ENCODE peak calls at places on chromosomes 1 and 21, in four cellular contexts. T is neural progenitor cell, V is fibroblast of lung, Q is right lobe of liver. L is an unnamed sample.

GRCh38 chr1:22154063-22154462 is 11.2 kb upstream of the WNT4 start:
- DNase-seq in T (no peak), Q (no peak), V (no peak), L (no peak)

GRCh38 chr1:205652984-205653383 is 21.2 kb upstream of the ELK4 start:
- DNase-seq in V (no peak), T (no peak), Q (no peak), L (no peak)

GRCh38 chr1:244835276-244836134 is at the start of gene COX20:
- DNase-seq in Q (peak; percentile 91), V (peak; percentile 87), T (peak; percentile 97), L (peak; percentile 93)

GRCh38 chr1:206000641-206001339 is 2.4 kb downstream of the RAB7B start:
- DNase-seq in T (no peak), Q (no peak), V (peak; percentile 81), L (no peak)

GRCh38 chr1:12063141-12064072 is at the start of gene TNFRSF8:
- DNase-seq in Q (no peak), V (peak; percentile 50), T (peak; percentile 33), L (no peak)

GRCh38 chr1:55478742-55479141 is 263.6 kb upstream of the USP24 start:
- DNase-seq in T (peak; percentile 32), Q (no peak), V (peak; percentile 40), L (no peak)

GRCh38 chr1:159970932-159971342 is 16.9 kb upstream of the SLAMF9 start:
- DNase-seq in T (no peak), V (no peak), Q (peak; percentile 86), L (peak; percentile 46)

GRCh38 chr1:169119405-169119804 is 12.9 kb downstream of the ATP1B1 start:
- DNase-seq in T (no peak), V (peak; percentile 85), Q (no peak), L (no peak)

GRCh38 chr1:154835531-154836285 is 34.4 kb downstream of the KCNN3 start:
- DNase-seq in Q (no peak), V (no peak), T (no peak), L (no peak)

GRCh38 chr1:220485131-220485530 is 42.8 kb upstream of the MARK1 start:
- DNase-seq in T (no peak), V (no peak), Q (no peak), L (no peak)

GRCh38 chr1:116697892-116698595 is 30.5 kb upstream of the IGSF3 start:
- DNase-seq in V (no peak), T (no peak), Q (no peak), L (no peak)

GRCh38 chr1:46303872-46304326 is 401 bp downstream of the UQCRH start:
- DNase-seq in V (no peak), T (no peak), Q (no peak), L (no peak)

GRCh38 chr1:110540891-110541685 is 22.1 kb upstream of the KCNA10 start:
- DNase-seq in V (no peak), Q (no peak), T (no peak), L (no peak)

GRCh38 chr1:151012684-151013471 is 4.6 kb downstream of the PRUNE1 start:
- DNase-seq in V (peak; percentile 51), T (no peak), Q (peak; percentile 51), L (no peak)

GRCh38 chr1:1527092-1527816 is 13.2 kb downstream of the TMEM240 start:
- DNase-seq in V (no peak), T (no peak), Q (no peak), L (no peak)

GRCh38 chr1:42730988-42731387 is 9.0 kb downstream of the CLDN19 start:
- DNase-seq in T (no peak), V (no peak), Q (no peak), L (no peak)

GRCh38 chr21:44291078-44291935 is 5.6 kb downstream of the AIRE start:
- DNase-seq in T (no peak), V (no peak), Q (peak; percentile 14), L (no peak)

GRCh38 chr1:110634455-110635281 is 28.5 kb upstream of the KCNA2 start:
- DNase-seq in T (no peak), Q (peak; percentile 35), V (peak; percentile 38), L (peak; percentile 87)

GRCh38 chr1:4711191-4711915 is 56.9 kb downstream of the AJAP1 start:
- DNase-seq in V (no peak), Q (no peak), T (peak; percentile 55), L (no peak)

GRCh38 chr1:65979145-65979544 is 186.4 kb downstream of the PDE4B start:
- DNase-seq in T (no peak), Q (no peak), V (peak; percentile 70), L (no peak)

GRCh38 chr1:5747428-5748285 is 244.6 kb downstream of the NPHP4 start:
- DNase-seq in V (peak; percentile 2), T (no peak), Q (peak; percentile 2), L (no peak)

GRCh38 chr21:45004059-45004422 is 64.2 kb downstream of the SLX9 start:
- DNase-seq in V (no peak), Q (no peak), T (no peak), L (peak; percentile 43)

DNA sequence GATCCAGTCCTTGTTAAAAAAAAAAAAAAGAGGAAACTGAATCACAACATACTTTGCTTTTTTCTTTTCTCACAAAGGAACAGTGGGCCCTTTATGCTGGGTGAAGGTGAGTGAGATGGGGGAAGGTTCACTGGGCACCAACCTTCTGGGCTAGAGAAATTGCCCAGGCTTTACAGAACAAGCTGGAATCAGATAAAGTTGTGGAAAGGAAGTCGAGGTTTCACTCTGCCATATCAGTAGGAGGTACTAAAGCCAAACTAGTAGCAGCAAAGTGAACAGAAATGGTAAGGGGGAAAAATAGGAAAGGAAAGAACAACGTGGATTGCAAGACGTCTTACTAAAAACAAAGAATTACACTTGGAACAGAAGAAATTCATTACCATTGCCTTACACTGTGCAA is 2.9 kb downstream of the IFNAR2 start:
- DNase-seq in V (no peak), T (no peak), Q (no peak), L (peak; percentile 9)
- H3K4me3 ChIP-seq in V (no peak overlapping the region), T (no peak overlapping the region), Q (no peak overlapping the region), L (no peak overlapping the region)

DNA sequence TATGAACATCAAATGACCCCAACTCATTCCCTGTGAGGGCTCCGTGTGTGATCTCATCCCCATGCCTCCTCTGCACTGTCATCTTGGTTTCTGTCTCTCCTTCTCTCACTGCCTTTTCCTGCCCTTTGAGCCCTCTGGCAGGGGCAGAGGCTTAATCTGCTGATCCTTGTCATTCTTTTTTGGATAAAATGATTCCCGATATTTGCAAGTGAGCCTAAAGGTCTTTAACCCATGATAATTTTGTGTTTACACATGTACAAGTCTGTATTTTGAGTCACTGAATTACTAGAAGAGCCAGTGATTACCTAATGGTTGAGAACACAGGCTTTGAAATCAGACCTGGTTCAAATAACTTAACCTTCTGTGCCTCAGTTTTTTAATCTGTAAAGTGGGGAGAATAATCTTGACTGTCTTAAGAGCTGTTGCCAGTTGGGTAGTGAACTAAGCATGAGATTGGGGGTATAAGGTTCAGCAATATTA is 1.8 kb downstream of the ECHDC2 start:
- DNase-seq in T (no peak), Q (peak; percentile 53), V (no peak), L (no peak)
- H3K27ac ChIP-seq in T (no peak overlapping the region), Q (peak overlapping the region; percentile 98), V (no peak overlapping the region), L (no peak overlapping the region)

DNA sequence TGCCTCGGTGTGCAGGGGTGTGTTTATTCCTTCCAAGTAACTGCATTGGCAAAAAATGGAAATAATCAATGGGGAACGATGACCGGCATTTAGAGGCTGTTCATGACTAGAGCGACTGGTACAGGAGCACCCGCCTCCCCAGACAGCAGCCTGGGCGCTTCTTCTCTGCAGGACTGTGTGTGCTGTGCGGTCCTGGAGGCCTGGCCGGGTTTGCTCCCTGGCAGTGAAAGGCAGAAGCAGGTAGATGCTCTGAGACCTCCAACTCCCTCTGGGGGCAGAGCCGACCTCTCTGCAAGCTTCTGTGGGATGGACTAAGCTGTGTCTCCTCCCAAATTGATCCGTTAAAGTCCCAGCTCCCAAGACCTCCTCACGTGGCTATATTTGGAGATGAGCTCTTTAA is 59.2 kb upstream of the ACTRT2 start:
- DNase-seq in Q (peak; percentile 14), T (no peak), V (no peak), L (no peak)
- H3K9me3 ChIP-seq in Q (peaks cover 7% of the 10 kb centered on the region), T (peaks cover 7% of the 10 kb centered on the region), V (no peaks in the 10 kb centered on the region), L (no peaks in the 10 kb centered on the region)

GRCh38 chr1:119687391-119688079 is 24.2 kb upstream of the PHGDH start:
- DNase-seq in Q (no peak), V (peak; percentile 24), T (no peak), L (no peak)
- H3K4me3 ChIP-seq in Q (no peak overlapping the region), V (no peak overlapping the region), T (no peak overlapping the region), L (no peak overlapping the region)

L was measured in pancreas.